ENCODE peak calls at places on chromosomes 12 and 14, in five cellular contexts. J, F, K, M and N are unnamed samples. For H3K4me1, the result is how much of the 10 kb centered on the place peaks cover.

GRCh38 chr14:32233292-32233691 is 30.2 kb upstream of the RNU6-8 start:
- DNase-seq in J (no peak), F (no peak), K (no peak), M (no peak), N (no peak)

GRCh38 chr12:53313996-53314395 is 7.4 kb downstream of the AAAS start:
- DNase-seq in J (no peak), F (no peak), K (no peak), M (no peak), N (no peak)

GRCh38 chr14:34252227-34252626 is 209.8 kb downstream of the SPTSSA start:
- DNase-seq in J (peak), F (no peak), K (no peak), M (no peak), N (no peak)

GRCh38 chr12:50926415-50926814 is 25.9 kb upstream of the HIGD1C start:
- DNase-seq in J (no peak), F (no peak), K (no peak), M (no peak), N (no peak)

GRCh38 chr14:102883028-102883953 is 39.2 kb upstream of the AMN start:
- DNase-seq in J (no peak), F (no peak), K (no peak), M (no peak), N (no peak)

GRCh38 chr12:33771889-33772288 is 250.4 kb upstream of the ALG10 start:
- DNase-seq in J (peak), F (no peak), K (no peak), M (no peak), N (no peak)

GRCh38 chr12:56260380-56260779 is 2.2 kb upstream of the ANKRD52 start:
- DNase-seq in J (no peak), F (no peak), K (no peak), M (no peak), N (no peak)

GRCh38 chr12:56229082-56229481 is 769 bp upstream of the SLC39A5 start:
- DNase-seq in J (no peak), F (no peak), K (no peak), M (no peak), N (no peak)

GRCh38 chr14:32809255-32809654 is 129.4 kb upstream of the NPAS3 start:
- DNase-seq in J (no peak), F (no peak), K (no peak), M (no peak), N (no peak)

GRCh38 chr12:130832561-130833209 is 6.4 kb downstream of the STX2 start:
- DNase-seq in J (peak), F (no peak), K (no peak), M (peak), N (no peak)

GRCh38 chr12:27580561-27581330 is 56.7 kb downstream of the PPFIBP1 start:
- DNase-seq in J (peak), F (no peak), K (no peak), M (no peak), N (no peak)

GRCh38 chr12:97464241-97465011 is 1.8 kb downstream of the RMST start:
- DNase-seq in J (no peak), F (no peak), K (no peak), M (no peak), N (no peak)

GRCh38 chr14:60658909-60659585 is 9.8 kb upstream of the SIX1 start:
- DNase-seq in J (no peak), F (peak), K (no peak), M (no peak), N (no peak)

GRCh38 chr12:14618990-14619389 is 51.3 kb upstream of the PLBD1 start:
- DNase-seq in J (peak), F (no peak), K (no peak), M (no peak), N (peak)

GRCh38 chr12:24038211-24038997 is 88.9 kb upstream of the SOX5 start:
- DNase-seq in J (no peak), F (peak), K (no peak), M (no peak), N (no peak)

GRCh38 chr14:34766611-34767010 is 52.2 kb upstream of the CFL2 start:
- DNase-seq in J (no peak), F (no peak), K (no peak), M (no peak), N (no peak)

GRCh38 chr12:107477018-107477417 is 208.6 kb upstream of the PWP1 start:
- DNase-seq in J (no peak), F (no peak), K (no peak), M (no peak), N (no peak)

GRCh38 chr12:112602150-112602549 is 183.4 kb downstream of the PTPN11 start:
- DNase-seq in J (no peak), F (no peak), K (no peak), M (no peak), N (no peak)

GRCh38 chr12:112275836-112276235 is 106.4 kb downstream of the HECTD4 start:
- DNase-seq in J (no peak), F (no peak), K (no peak), M (no peak), N (no peak)

GRCh38 chr14:74065746-74066575 is 18.3 kb downstream of the ALDH6A1 start:
- DNase-seq in J (peak), F (no peak), K (no peak), M (no peak), N (no peak)

GRCh38 chr12:1583421-1584078 is 10.8 kb downstream of the FBXL14 start:
- DNase-seq in J (peak), F (peak), K (no peak), M (peak), N (peak)

GRCh38 chr14:101595887-101596721 is 34.8 kb downstream of the DIO3 start:
- DNase-seq in J (no peak), F (no peak), K (peak), M (no peak), N (no peak)

GRCh38 chr14:62689741-62690140 is 355.5 kb downstream of the KCNH5 start:
- DNase-seq in J (no peak), F (peak), K (no peak), M (no peak), N (no peak)

GRCh38 chr14:20820063-20820904 is 17.6 kb upstream of the RNASE1 start:
- DNase-seq in J (peak), F (no peak), K (no peak), M (no peak), N (no peak)

GRCh38 chr12:16606201-16606849 is 363 bp upstream of the LMO3 start:
- DNase-seq in J (peak), F (no peak), K (no peak), M (peak), N (peak)

GRCh38 chr14:77565289-77566081 is 51.0 kb downstream of the SPTLC2 start:
- DNase-seq in J (peak), F (no peak), K (no peak), M (no peak), N (no peak)

GRCh38 chr14:93018401-93018800 is 95.5 kb downstream of the CHGA start:
- DNase-seq in J (no peak), F (no peak), K (no peak), M (no peak), N (no peak)
- H3K27ac ChIP-seq in J (no peak), F (peak), K (peak), M (no peak), N (no peak)

DNA sequence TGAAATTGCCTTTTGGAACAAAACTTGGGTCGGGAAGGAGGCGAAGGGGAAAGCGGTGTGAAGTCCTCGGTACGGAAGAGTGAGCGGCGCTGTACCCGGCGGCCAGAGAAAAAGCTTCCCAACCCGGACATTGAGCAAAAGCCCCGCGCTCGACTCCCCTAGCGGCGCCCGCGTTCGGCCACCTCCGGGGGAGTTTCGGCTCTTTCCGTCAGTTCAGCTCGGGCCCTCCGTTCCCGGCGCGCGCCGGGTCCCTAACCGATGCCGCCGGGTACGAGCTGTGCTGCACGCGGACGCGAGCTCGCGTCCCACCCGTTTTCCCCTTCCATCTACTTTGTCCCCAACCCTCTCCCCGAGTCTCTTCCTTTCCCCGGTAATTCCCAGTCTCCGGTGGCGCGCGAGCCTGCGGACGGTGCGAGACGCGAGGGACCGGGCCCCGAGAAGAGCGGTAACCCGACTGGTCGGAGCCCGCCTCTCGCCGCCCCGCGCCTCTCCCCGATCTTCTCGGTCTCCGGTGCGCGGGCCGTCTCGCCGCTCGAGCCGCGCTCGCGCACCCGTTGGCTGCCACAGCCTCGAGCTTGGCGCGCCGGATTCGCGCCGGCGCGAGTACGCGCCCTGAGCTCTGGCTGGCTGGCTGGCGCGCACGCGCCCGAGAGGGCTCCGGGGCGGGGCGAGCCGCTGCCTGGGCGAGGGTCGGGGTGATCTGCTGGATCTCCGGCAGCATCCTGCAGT is 446 bp upstream of the SPATS2 start:
- DNase-seq in J (peak), F (peak), K (peak), M (peak), N (peak)
- TF ChIP-seq CTCF in J (no peak), F (no peak), K (peak), M (peak), N (peak)

GRCh38 chr14:27712364-27712763 is 1054.2 kb upstream of the FOXG1 start:
- DNase-seq in J (no peak), F (no peak), K (no peak), M (no peak), N (no peak)
- H3K4me1 ChIP-seq in J (under half), F (under half), K (under half), M (under half), N (under half)

GRCh38 chr14:93033983-93034670 is 81.6 kb downstream of the ITPK1 start:
- DNase-seq in J (no peak), F (no peak), K (no peak), M (no peak), N (no peak)
- H3K27ac ChIP-seq in J (no peak), F (no peak), K (peak), M (no peak), N (peak)

DNA sequence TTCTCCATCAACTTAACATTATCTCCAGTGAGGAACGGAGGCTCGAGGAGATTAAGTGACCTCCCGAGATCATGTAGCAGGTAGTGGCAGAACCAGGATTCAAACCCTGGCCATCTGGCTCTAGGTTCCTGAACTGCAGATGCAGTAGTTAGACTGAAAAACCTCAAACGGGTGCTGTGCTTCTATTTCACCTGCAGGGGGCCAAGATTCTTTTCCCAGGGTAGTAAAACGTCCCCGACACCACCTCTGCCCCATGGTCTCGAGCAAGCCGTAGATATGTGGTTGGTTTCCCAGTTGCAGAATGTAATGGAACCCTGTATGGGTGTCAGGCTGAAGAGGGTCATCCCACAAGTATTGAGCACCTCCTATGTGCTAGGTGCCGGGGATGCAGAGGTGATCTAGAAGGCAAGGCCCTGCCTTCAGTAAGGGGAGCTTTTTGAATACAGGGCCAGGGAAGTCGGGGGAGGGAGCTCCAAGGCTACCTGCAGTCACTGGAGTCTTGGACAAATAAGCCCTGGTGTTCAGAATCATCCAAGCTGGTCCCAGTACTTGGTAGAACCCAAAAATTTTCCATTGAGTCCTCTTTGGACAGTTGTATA is 197.1 kb downstream of the CHST11 start:
- DNase-seq in J (no peak), F (peak), K (no peak), M (no peak), N (no peak)
- TF ChIP-seq CTCF in J (peak), F (peak), K (peak), M (no peak), N (no peak)

GRCh38 chr14:90201344-90201743 is 55.0 kb upstream of the PSMC1 start:
- DNase-seq in J (no peak), F (no peak), K (no peak), M (no peak), N (no peak)
- H3K4me1 ChIP-seq in J (under half), F (under half), K (under half), M (under half), N (under half)

GRCh38 chr12:12871587-12872138 is 19.7 kb upstream of the GPRC5A start:
- DNase-seq in J (no peak), F (no peak), K (no peak), M (no peak), N (no peak)
- H3K27ac ChIP-seq in J (peak), F (no peak), K (no peak), M (no peak), N (no peak)

DNA sequence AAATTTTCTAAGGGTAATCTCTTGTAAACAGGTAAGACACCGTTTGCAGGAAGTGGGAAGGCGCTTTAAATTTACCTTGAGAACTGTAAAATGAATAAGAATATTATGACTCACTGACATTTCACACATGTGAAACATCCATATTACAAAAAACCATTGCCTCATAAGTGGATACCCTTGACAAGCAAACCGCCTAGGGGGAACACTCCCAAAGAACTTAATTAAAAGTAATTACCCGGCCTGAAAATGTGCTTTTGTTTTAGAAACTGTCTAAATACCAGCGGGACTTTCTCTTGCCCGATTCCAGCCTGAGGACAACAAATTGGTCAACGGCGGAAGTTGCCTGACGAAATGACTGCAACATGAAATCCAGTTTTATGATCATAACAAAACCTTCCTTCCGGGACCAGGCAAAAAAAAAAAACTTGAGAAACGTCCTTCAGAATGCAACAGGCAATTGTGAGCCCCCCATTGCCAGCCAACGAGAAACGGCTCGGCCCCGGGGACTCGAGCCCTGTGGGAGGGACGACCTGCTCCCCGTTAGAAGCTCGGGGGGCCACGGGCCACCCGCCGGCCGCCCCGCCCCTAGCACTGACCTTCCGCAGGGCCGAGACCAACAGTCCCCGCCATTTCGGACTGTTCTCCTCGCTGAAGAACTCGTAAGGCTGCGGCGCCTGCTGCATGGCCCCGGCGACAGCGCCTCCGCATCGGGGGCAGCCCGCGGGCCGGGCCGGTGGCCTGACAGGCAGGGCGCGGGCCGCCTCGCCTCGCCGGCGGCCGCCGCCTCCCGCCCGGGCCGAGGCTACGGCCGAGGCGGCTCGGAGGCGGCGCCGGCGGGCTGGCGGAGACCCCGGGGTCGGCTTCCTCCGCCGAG is 540 bp downstream of the SOS2 start:
- DNase-seq in J (peak), F (peak), K (peak), M (peak), N (peak)
- TF ChIP-seq CTCF in J (no peak), F (no peak), K (no peak), M (no peak), N (no peak)

DNA sequence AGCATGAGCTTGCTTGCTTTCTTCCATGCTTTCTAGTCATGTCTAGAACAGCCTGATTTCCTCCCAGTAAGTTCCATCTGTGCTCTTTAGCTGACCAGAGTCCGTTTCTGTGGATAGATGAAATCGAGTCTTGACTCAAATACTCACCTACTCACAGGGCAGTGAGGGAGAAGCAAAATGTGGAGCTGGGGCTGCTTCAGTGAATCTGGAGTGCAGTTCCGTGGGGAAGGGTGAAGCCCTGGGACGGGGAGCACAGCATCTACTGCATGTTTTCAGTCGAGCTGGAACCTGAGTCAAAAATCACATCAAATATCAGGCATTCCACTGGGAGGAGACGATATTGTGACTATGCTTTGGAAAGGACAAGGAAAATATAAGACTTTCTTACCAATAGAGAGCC is 70.3 kb upstream of the PRMT8 start:
- DNase-seq in J (no peak), F (no peak), K (no peak), M (no peak), N (no peak)
- H3K4me1 ChIP-seq in J (under half), F (under half), K (under half), M (under half), N (under half)